ENCODE peak calls at places on chromosomes 11 and 22, in four cellular contexts. U is K562, P is GM12878, T is HL-60. K is an unnamed sample.

GRCh38 chr11:102882389-102883024 is 7.7 kb upstream of the MMP12 start:
- DNase-seq in T (no peak), P (peak), U (no peak), K (no peak)

GRCh38 chr11:19683141-19683805 is 29.4 kb upstream of the NAV2 start:
- DNase-seq in T (no peak), U (no peak), P (no peak), K (no peak)

GRCh38 chr11:126914166-126914565 is 86.4 kb downstream of the KIRREL3 start:
- DNase-seq in T (no peak), P (no peak), U (no peak), K (no peak)

GRCh38 chr11:121482231-121483129 is 29.7 kb upstream of the SORL1-AS1 start:
- DNase-seq in U (no peak), T (peak), P (peak), K (no peak)

GRCh38 chr11:8002676-8003075 is 15.5 kb downstream of the EIF3F start:
- DNase-seq in U (no peak), P (no peak), T (no peak), K (no peak)

GRCh38 chr11:1782026-1782696 is 18.4 kb upstream of the CTSD start:
- DNase-seq in U (no peak), T (peak), P (no peak), K (no peak)

GRCh38 chr11:92279056-92279455 is 54.4 kb downstream of the FAT3 start:
- DNase-seq in P (no peak), U (no peak), T (no peak), K (no peak)

GRCh38 chr11:898160-898517 is 12.5 kb downstream of the CHID1 start:
- DNase-seq in T (peak), P (no peak), U (peak), K (no peak)

GRCh38 chr11:122146475-122146874 is 30.5 kb upstream of the BLID start:
- DNase-seq in P (no peak), U (no peak), T (no peak), K (no peak)

DNA sequence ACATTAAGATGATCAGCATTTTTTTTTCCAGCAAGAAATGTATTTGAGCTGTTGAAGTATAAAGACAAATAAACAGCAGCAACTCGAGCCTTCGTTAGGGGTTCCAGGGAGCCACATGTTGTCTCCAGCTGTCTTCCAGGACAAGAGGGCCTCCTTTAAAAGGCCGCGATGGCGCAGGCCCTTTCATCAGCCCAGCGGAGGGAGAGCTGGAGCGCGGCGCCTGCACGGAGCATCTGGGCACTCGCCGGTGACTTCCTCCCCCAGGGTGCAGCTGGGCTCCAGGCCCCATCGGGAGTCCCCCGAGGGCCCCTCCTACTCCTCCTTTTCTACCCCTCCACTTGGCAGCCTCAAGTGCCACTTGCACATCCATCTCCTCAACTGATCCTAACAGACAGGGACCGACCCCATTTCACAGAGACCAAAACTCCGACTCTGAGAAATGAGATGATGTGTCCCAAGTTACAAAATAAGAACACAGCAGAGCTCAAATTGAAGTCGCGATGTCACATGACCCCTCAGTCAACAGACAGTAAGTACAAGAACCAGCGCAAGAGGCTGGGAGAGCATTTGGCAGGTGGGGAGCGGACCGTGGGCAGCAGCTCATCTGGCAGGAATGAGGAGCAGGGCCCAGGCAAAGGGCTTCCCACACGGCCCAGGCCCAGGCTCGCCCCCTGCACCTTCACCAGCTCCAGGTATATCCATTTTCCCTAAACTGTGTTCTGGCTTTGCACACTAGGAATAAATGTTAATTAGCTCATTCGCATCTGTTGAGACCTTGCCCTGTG is 34.5 kb downstream of the SCUBE1 start:
- DNase-seq in P (no peak), T (no peak), U (no peak), K (no peak)
- TF ChIP-seq SPI1 in P (no peak), T (peak), U (no peak), K (no peak)

GRCh38 chr22:48054596-48054995 is 1292.1 kb downstream of the TBC1D22A start:
- DNase-seq in P (no peak), U (no peak), T (no peak), K (no peak)
- TF ChIP-seq SPI1 in P (no peak), U (no peak), T (no peak), K (no peak)

GRCh38 chr11:111447931-111448330 is 64.3 kb downstream of the BTG4 start:
- DNase-seq in T (no peak), P (no peak), U (no peak), K (no peak)
- TF ChIP-seq SPI1 in T (no peak), P (no peak), U (no peak), K (no peak)

DNA sequence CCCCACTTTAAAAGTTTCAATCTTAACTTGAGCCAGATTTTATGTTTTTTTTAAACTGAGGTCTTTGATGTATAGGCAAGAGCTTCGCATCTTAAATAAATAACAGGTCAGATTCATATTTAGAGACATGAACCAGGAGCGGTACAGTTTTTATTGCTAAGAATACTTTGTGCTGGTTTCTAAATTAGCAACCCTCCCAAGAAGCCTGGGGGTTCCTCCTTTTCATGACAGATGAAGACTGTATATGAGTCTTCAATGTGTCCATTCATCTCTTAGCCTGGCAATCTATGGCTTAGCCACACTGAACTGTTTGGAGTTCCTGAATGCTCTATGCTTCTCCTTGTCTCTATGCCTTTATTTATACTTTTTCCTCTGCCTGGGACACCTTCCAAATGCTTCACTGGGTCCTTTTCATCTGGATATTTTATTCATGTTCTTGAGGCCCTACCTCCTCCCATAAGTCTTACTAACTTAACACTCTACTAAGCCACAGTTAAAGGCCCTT is 338.5 kb downstream of the INSC start:
- DNase-seq in U (no peak), P (no peak), T (no peak), K (no peak)
- TF ChIP-seq SPI1 in U (no peak), P (no peak), T (no peak), K (no peak)

K was measured in GM12891.